ENCODE peak calls at places on chromosomes 11 and 22, in ten cellular contexts. Q, O, F, E, K, D, C, Y, P and R are unnamed samples. For H3K4me1, the result is how much of the 10 kb centered on the place peaks cover.

GRCh38 chr11:36458129-36458918 is 51.7 kb downstream of the TRAF6 start:
- DNase-seq in C (no peak), Q (no peak), F (peak), Y (no peak), E (no peak), O (no peak), P (no peak), K (no peak), D (no peak), R (no peak)

GRCh38 chr11:42344204-42344792 is 884.8 kb upstream of the LRRC4C start:
- DNase-seq in C (no peak), P (no peak), Y (no peak), D (no peak), Q (no peak), F (no peak), O (no peak), K (no peak), E (no peak), R (no peak)

GRCh38 chr11:9138612-9139579 is 47.5 kb upstream of the SCUBE2 start:
- DNase-seq in D (no peak), E (peak), O (peak), C (peak), Q (peak), K (peak), F (no peak), Y (peak), P (peak), R (peak)

GRCh38 chr22:19819911-19820879 is 34.5 kb downstream of the GNB1L start:
- DNase-seq in E (no peak), Y (no peak), C (no peak), O (no peak), D (no peak), P (no peak), K (no peak), F (no peak), Q (no peak), R (no peak)

GRCh38 chr11:68373810-68374501 is 61.6 kb downstream of the LRP5 start:
- DNase-seq in O (no peak), P (no peak), C (no peak), E (peak), Q (peak), F (no peak), D (peak), K (no peak), Y (peak), R (no peak)

GRCh38 chr11:74004694-74005615 is 3.9 kb downstream of the UCP3 start:
- DNase-seq in P (no peak), Q (no peak), Y (no peak), F (no peak), D (no peak), K (no peak), C (no peak), E (no peak), O (no peak), R (no peak)

GRCh38 chr11:124315052-124315451 is 1.3 kb upstream of the OR8D1 start:
- DNase-seq in E (peak), C (peak), F (no peak), Y (peak), Q (no peak), D (no peak), O (no peak), P (no peak), K (no peak), R (peak)

GRCh38 chr22:37563153-37564081 is 3.1 kb downstream of the CDC42EP1 start:
- DNase-seq in E (peak), F (peak), Q (peak), P (peak), K (peak), O (peak), C (peak), D (peak), Y (peak), R (peak)

GRCh38 chr11:13837286-13837685 is 125.2 kb upstream of the SPON1 start:
- DNase-seq in Y (peak), E (peak), D (no peak), C (peak), F (no peak), Q (peak), K (no peak), P (no peak), O (no peak), R (no peak)

GRCh38 chr11:128448487-128448886 is 138.9 kb downstream of the ETS1 start:
- DNase-seq in E (no peak), O (no peak), D (peak), K (no peak), Y (peak), P (peak), Q (no peak), C (peak), F (peak), R (no peak)

GRCh38 chr22:23037429-23038333 is 32.6 kb upstream of the GNAZ start:
- DNase-seq in P (no peak), E (no peak), D (no peak), K (no peak), O (no peak), F (no peak), C (no peak), Y (no peak), Q (no peak), R (no peak)

GRCh38 chr11:68329993-68330699 is 17.8 kb downstream of the LRP5 start:
- DNase-seq in E (peak), K (no peak), Y (peak), C (no peak), P (no peak), Q (no peak), F (peak), D (no peak), O (no peak), R (no peak)

GRCh38 chr11:61487342-61488025 is 21.1 kb upstream of the LRRC10B start:
- DNase-seq in D (no peak), F (no peak), C (no peak), K (no peak), E (no peak), Y (no peak), P (no peak), Q (no peak), O (no peak), R (no peak)

GRCh38 chr11:61486004-61486615 is 22.4 kb upstream of the LRRC10B start:
- DNase-seq in K (no peak), D (no peak), O (no peak), F (no peak), Q (no peak), C (no peak), E (no peak), Y (no peak), P (no peak), R (no peak)

GRCh38 chr11:61486779-61487178 is 21.8 kb upstream of the LRRC10B start:
- DNase-seq in E (no peak), C (no peak), P (peak), Y (no peak), D (no peak), O (no peak), F (no peak), Q (no peak), K (no peak), R (no peak)

GRCh38 chr11:61484541-61484940 is 24.0 kb upstream of the LRRC10B start:
- DNase-seq in E (no peak), Y (no peak), Q (no peak), O (no peak), P (no peak), F (peak), C (no peak), D (no peak), K (no peak), R (no peak)

GRCh38 chr11:61485080-61485479 is 23.5 kb upstream of the LRRC10B start:
- DNase-seq in Q (no peak), K (no peak), P (no peak), C (no peak), D (no peak), F (no peak), O (no peak), Y (no peak), E (no peak), R (no peak)
- H3K4me1 ChIP-seq in Q (under half), K (under half), P (half or more), C (under half), D (under half), F (under half), O (under half), Y (under half), E (under half), R (under half)

GRCh38 chr11:118907749-118908106 is 18.0 kb downstream of the BCL9L start:
- DNase-seq in K (no peak), Q (no peak), O (no peak), F (peak), P (no peak), Y (no peak), D (no peak), C (no peak), E (no peak), R (no peak)

GRCh38 chr11:118908931-118909618 is 16.7 kb downstream of the BCL9L start:
- DNase-seq in K (peak), C (peak), F (peak), Y (peak), Q (peak), E (peak), P (peak), D (peak), O (peak), R (peak)

GRCh38 chr11:118909619-118910308 is 16.0 kb downstream of the BCL9L start:
- DNase-seq in D (peak), K (no peak), P (no peak), Y (no peak), F (peak), Q (no peak), C (no peak), E (no peak), O (no peak), R (no peak)

GRCh38 chr11:118907051-118907748 is 18.5 kb downstream of the BCL9L start:
- DNase-seq in P (peak), Y (peak), E (peak), D (peak), K (peak), O (peak), Q (peak), C (peak), F (peak), R (peak)

DNA sequence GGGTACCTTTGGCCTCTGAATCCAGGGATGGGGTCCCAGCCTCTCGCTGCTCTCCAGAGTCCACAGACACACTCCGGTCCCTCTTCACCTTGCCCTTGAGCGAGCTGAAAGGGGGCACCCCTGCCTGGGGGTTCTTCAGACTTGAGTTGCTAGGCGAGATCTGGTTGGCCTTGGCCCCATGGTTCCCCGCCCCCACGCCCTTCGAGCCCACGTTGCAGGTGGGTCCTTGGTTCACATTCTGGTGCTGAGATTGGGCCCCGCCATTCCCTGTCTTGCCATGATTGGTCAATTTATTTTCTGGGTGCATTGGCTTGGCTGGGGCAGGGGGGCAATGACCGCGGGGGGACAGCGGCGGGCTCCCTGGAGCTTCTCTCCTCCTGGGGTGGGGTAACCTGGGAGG is 17.5 kb downstream of the BCL9L start:
- DNase-seq in K (no peak), P (no peak), Y (no peak), Q (no peak), D (peak), C (no peak), F (no peak), E (no peak), O (no peak), R (no peak)
- H3K4me1 ChIP-seq in K (under half), P (half or more), Y (under half), Q (under half), D (under half), C (half or more), F (under half), E (half or more), O (under half), R (half or more)

GRCh38 chr11:111937859-111938258 is 716 bp downstream of the DIXDC1 start:
- DNase-seq in F (peak), P (no peak), K (no peak), Y (no peak), O (no peak), E (no peak), D (no peak), Q (no peak), C (no peak), R (no peak)
- H3K4me1 ChIP-seq in F (under half), P (under half), K (under half), Y (under half), O (under half), E (under half), D (under half), Q (under half), C (under half), R (half or more)

DNA sequence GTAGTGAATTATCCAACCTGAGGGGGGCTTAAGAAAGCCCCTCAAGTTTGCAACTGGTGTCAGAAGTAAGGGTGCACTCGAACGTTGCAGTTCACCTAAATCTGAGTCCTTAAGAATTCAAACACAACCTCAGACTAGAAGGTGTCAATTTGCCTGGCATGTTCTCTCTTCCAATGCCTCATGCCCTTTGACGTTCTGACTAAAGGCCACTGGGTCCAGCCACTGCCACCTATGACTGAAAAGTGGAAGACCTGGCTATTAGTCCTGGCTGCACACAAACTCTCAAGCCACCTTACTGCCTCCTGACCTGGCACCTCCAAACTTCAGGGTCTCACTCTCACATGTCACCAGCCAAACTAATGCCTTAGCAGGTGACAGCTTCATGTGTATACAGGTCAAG is 8.0 kb downstream of the APOL4 start:
- DNase-seq in D (no peak), Q (no peak), F (no peak), E (no peak), K (no peak), P (no peak), O (no peak), C (no peak), Y (no peak), R (no peak)
- H3K4me1 ChIP-seq in D (under half), Q (under half), F (under half), E (under half), K (under half), P (under half), O (under half), C (under half), Y (under half), R (under half)

GRCh38 chr11:65418681-65419459 is 3.7 kb upstream of the NEAT1 start:
- DNase-seq in Q (peak), O (peak), Y (peak), F (peak), P (peak), K (peak), E (peak), C (peak), D (peak), R (peak)
- H3K4me1 ChIP-seq in Q (under half), O (under half), Y (under half), F (half or more), P (half or more), K (under half), E (under half), C (half or more), D (half or more), R (half or more)

GRCh38 chr22:29004647-29005371 is 56.8 kb downstream of the C22orf31 start:
- DNase-seq in K (peak), D (peak), E (peak), Q (peak), Y (peak), F (peak), P (no peak), O (no peak), C (peak), R (no peak)

GRCh38 chr22:29003975-29004646 is 57.5 kb downstream of the C22orf31 start:
- DNase-seq in O (no peak), C (no peak), K (no peak), Y (no peak), E (no peak), D (no peak), Q (peak), F (peak), P (peak), R (no peak)

GRCh38 chr22:29000641-29001040 is 61.0 kb downstream of the C22orf31 start:
- DNase-seq in P (no peak), C (no peak), Y (no peak), F (peak), O (no peak), E (no peak), D (no peak), Q (no peak), K (no peak), R (no peak)

GRCh38 chr22:29003552-29003951 is 58.1 kb downstream of the C22orf31 start:
- DNase-seq in Y (no peak), F (no peak), P (no peak), E (no peak), O (no peak), Q (no peak), D (no peak), C (no peak), K (no peak), R (no peak)

GRCh38 chr22:29002603-29003002 is 59.0 kb downstream of the C22orf31 start:
- DNase-seq in D (no peak), E (no peak), O (no peak), Q (peak), P (no peak), F (no peak), C (no peak), Y (no peak), K (no peak), R (no peak)
- H3K4me1 ChIP-seq in D (under half), E (under half), O (under half), Q (under half), P (under half), F (half or more), C (under half), Y (under half), K (under half), R (under half)

DNA sequence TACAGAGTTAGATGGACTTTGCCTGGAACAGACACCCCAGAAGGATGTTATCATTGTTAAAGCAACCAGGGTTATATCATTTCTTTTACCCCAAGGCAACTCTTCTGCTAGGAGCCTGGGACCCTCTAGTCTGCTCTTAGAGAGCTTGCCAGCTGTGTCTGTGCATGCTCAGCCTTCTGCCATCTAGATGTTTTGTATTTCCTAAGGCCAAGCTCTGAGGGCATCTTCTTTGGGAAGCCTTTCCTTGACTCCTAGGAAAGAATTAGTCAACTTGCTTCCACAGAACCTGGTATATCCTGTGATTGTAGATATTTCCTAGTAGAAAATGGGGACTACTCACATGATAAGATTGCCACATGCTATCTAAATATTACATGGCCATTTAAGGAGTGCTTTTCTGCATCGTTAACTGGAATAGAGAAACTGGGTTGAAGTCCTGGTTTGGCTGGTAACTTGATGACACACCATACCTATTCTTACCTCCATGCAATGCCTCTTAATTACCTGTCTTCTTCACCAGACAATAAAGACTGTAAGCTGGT is 87.6 kb downstream of the STIM1 start:
- DNase-seq in Y (no peak), E (no peak), C (no peak), K (no peak), Q (no peak), D (no peak), P (no peak), F (no peak), O (no peak), R (no peak)
- H3K4me1 ChIP-seq in Y (under half), E (under half), C (under half), K (under half), Q (under half), D (under half), P (under half), F (under half), O (under half), R (under half)

DNA sequence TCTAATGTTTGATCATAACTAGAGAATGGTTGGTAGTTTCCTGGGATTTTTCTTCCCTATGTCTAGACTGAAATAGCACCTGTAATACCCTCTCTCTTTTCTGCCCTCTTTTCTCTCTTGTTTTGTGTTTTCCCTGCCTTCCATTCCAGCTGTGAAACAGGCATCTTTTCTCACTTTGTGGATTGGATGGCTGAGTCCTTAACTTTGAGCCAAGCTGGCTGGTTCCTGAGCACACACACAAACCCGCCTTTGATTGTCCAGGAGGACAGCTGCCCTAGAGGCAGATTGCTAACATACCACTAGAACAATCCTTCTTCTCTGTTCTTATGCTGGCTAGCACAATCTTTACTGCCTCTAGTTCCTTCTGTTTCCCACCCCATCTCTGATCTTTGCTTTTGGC is 17.7 kb downstream of the CTNND1 start:
- DNase-seq in P (peak), E (no peak), C (peak), K (no peak), Q (peak), O (peak), Y (peak), D (no peak), F (peak), R (peak)
- H3K4me1 ChIP-seq in P (half or more), E (under half), C (under half), K (under half), Q (half or more), O (under half), Y (under half), D (half or more), F (half or more), R (half or more)